ENCODE peak calls at places on chromosomes 6 and 20, in four cellular contexts. X is lower lobe of right lung, Z is small intestine, H is psoas muscle. Y is an unnamed sample.

GRCh38 chr20:50991076-50991475 is 31.8 kb downstream of the KCNG1 start:
- DNase-seq in X (no peak), Z (no peak), H (no peak), Y (no peak)

GRCh38 chr20:31566332-31566657 is 38.8 kb upstream of the ID1 start:
- DNase-seq in X (no peak), Z (no peak), H (no peak), Y (no peak)

GRCh38 chr20:35174458-35175216 is 2.8 kb downstream of the PROCR start:
- DNase-seq in X (no peak), Z (peak; percentile 87), H (peak; percentile 31), Y (no peak)

GRCh38 chr6:88985901-88986300 is 22.5 kb upstream of the RNGTT start:
- DNase-seq in X (no peak), Z (no peak), H (no peak), Y (no peak)

GRCh38 chr6:82251942-82252341 is 4.4 kb upstream of the IBTK start:
- DNase-seq in X (no peak), Z (peak; percentile 14), H (no peak), Y (no peak)

GRCh38 chr20:29086938-29087337 is 2170.5 kb upstream of the DEFB115 start:
- DNase-seq in X (no peak), Z (no peak), H (no peak), Y (no peak)

GRCh38 chr20:54134445-54135220 is 39.2 kb downstream of the CYP24A1 start:
- DNase-seq in X (no peak), Z (no peak), H (no peak), Y (no peak)

GRCh38 chr20:6908673-6909072 is 141.2 kb downstream of the BMP2 start:
- DNase-seq in X (no peak), Z (no peak), H (no peak), Y (no peak)

GRCh38 chr6:109237082-109237985 is 142.0 kb downstream of the CEP57L1 start:
- DNase-seq in X (no peak), Z (peak; percentile 61), H (no peak), Y (no peak)

GRCh38 chr20:34390769-34391447 is 27.8 kb downstream of the ITCH start:
- DNase-seq in X (peak; percentile 50), Z (peak; percentile 86), H (peak; percentile 63), Y (no peak)

GRCh38 chr6:110554966-110555460 is 78.6 kb upstream of the SLC22A16 start:
- DNase-seq in X (no peak), Z (no peak), H (no peak), Y (peak; percentile 57)

GRCh38 chr20:13857304-13857703 is 72.5 kb downstream of the NDUFAF5 start:
- DNase-seq in X (no peak), Z (no peak), H (peak; percentile 79), Y (no peak)

GRCh38 chr20:49620364-49621240 is 52.7 kb upstream of the PTGIS start:
- DNase-seq in X (no peak), Z (no peak), H (no peak), Y (no peak)

GRCh38 chr6:67068781-67069180 is 1361.8 kb upstream of the EYS start:
- DNase-seq in X (no peak), Z (no peak), H (no peak), Y (no peak)

GRCh38 chr6:130140084-130140483 is 82.7 kb downstream of the SAMD3 start:
- DNase-seq in X (no peak), Z (no peak), H (no peak), Y (no peak)

GRCh38 chr6:101077344-101077743 is 196.2 kb upstream of the ASCC3 start:
- DNase-seq in X (no peak), Z (no peak), H (no peak), Y (no peak)

GRCh38 chr20:55893031-55893430 is 112.3 kb downstream of the CBLN4 start:
- DNase-seq in X (no peak), Z (no peak), H (no peak), Y (no peak)

GRCh38 chr6:11596640-11597237 is 59.2 kb downstream of the TMEM170B start:
- DNase-seq in X (no peak), Z (no peak), H (no peak), Y (no peak)

GRCh38 chr6:25950297-25950696 is 12.3 kb upstream of the TRIM38 start:
- DNase-seq in X (no peak), Z (no peak), H (no peak), Y (no peak)

GRCh38 chr6:32111424-32112066 is 2.4 kb upstream of the TNXB start:
- DNase-seq in X (no peak), Z (no peak), H (peak; percentile 75), Y (no peak)

GRCh38 chr6:32112436-32112980 is 3.4 kb upstream of the TNXB start:
- DNase-seq in X (no peak), Z (no peak), H (peak; percentile 72), Y (no peak)

GRCh38 chr6:32109765-32110160 is 625 bp upstream of the TNXB start:
- DNase-seq in X (no peak), Z (no peak), H (no peak), Y (no peak)

GRCh38 chr6:32109114-32109764 is at the start of gene TNXB:
- DNase-seq in X (no peak), Z (no peak), H (peak; percentile 56), Y (no peak)

GRCh38 chr6:32110632-32111031 is 1.5 kb upstream of the TNXB start:
- DNase-seq in X (no peak), Z (no peak), H (peak; percentile 53), Y (no peak)
- H3K27ac ChIP-seq in X (peak overlapping the region; percentile 85), Z (peak overlapping the region; percentile 64), H (peak overlapping the region; percentile 53), Y (no peak overlapping the region)

DNA sequence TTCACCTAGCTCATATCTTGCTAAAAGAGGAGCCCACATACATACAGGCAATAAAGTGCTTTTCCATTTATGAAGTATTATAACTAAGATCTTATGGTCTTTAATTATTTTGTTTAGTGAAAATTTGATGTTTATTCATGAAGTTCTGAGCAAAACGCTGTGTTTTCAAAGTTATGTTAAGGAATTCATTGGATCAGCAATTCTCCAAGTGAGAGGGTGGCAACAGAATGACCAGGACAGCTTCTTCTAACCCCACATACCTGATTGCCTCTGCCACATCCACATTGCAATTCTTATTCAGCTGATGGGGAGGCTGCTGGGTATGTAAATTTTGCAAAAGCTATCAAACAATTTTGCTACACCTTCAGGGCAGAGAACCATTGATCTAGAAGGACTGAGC is 116.8 kb downstream of the OGFRL1 start:
- DNase-seq in X (no peak), Z (no peak), H (no peak), Y (no peak)
- H3K27ac ChIP-seq in X (peak overlapping the region; percentile 59), Z (no peak overlapping the region), H (peak overlapping the region; percentile 70), Y (no peak overlapping the region)

GRCh38 chr6:135306166-135306565 is 125.1 kb downstream of the MYB start:
- DNase-seq in X (no peak), Z (no peak), H (no peak), Y (no peak)

GRCh38 chr6:135301304-135301703 is 120.2 kb downstream of the MYB start:
- DNase-seq in X (no peak), Z (no peak), H (no peak), Y (no peak)

GRCh38 chr6:135306740-135307420 is 125.8 kb downstream of the MYB start:
- DNase-seq in X (no peak), Z (no peak), H (no peak), Y (no peak)

GRCh38 chr6:135304883-135305282 is 123.8 kb downstream of the MYB start:
- DNase-seq in X (no peak), Z (no peak), H (no peak), Y (no peak)

DNA sequence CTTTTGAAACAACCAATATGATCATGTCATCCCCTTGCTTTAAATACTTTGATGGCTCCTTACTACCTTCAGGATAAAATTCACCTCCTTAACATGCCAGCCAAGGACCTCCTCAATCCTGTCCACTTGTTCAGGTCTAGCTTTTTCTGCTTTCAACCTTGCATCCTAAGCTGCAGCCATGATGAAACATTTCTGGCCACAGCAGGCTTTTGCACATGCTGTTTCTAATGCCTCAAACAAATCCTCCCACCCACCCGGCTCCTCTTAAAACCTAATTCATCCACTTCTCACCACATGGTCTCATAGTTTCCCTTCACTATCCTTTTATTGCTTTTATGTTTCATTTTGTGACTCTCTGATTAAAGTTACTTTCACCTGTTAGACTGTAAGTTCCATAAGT is 124.6 kb downstream of the MYB start:
- DNase-seq in X (no peak), Z (no peak), H (no peak), Y (no peak)
- H3K27ac ChIP-seq in X (no peak overlapping the region), Z (no peak overlapping the region), H (no peak overlapping the region), Y (no peak overlapping the region)

DNA sequence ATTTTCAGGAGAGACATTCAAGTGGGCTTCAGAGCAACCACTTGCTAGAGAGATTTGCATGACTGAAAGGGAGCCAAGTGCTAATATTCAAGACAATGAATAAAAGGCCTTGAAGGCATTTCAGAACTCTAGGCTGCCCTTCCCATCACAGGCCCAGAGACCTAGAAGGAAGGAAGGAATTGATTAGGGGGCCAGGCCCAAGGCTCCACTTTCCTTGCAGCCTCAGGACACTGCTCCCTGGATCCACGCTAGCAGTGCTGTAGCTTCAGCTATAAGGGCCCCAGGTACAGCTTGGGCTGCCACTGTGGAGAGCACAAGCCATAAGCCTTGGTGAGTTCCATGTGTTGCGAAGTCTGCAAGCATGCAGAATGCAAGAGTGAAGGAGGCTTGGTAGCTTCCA is 731.9 kb upstream of the FLRT3 start:
- DNase-seq in X (no peak), Z (no peak), H (no peak), Y (no peak)
- H3K27ac ChIP-seq in X (no peak overlapping the region), Z (no peak overlapping the region), H (no peak overlapping the region), Y (no peak overlapping the region)

DNA sequence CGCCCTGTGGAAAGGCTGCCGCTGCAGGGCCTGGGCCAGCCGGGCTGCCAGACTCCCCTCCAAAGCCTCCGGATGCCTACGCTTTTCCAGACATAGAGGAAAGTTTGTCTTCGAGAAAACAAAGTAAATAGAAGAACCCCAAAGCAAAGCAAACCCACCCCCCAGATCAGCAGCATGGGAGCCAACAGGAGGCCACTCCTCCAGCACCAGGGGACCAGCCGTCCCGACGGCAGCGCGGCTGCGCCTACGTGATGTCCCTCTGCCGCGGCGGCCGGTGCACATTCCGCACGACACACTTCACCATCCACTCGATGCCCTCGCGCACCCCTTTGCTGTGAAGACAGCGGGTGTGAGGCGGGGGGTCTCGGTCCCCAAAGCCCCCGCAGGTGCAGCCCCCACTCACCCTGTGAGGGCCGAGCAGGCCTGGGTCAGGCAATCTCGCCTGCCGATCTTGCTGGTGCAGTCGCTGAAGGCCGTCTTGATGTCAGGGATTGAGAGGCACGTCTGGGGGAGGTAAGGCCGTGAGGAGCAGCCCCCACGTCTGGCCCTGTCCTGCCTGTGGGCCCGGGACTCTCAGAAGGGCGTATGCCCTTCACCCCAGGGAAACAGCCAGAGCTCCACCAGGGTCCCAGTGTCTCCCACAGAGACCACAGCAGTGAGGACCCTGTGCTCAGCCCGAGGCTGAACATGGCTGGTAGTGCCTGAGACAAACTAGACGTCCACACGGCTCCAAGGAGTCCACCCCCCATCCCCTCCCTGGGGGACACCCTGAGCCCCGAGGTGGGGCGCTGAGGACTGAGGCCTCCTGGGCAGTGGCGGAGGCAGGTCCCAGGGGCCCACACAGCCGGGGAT is 4.0 kb downstream of the TNFRSF6B start:
- DNase-seq in X (no peak), Z (no peak), H (peak; percentile 20), Y (no peak)
- H3K27ac ChIP-seq in X (peak overlapping the region; percentile 49), Z (peak overlapping the region; percentile 67), H (no peak overlapping the region), Y (no peak overlapping the region)

DNA sequence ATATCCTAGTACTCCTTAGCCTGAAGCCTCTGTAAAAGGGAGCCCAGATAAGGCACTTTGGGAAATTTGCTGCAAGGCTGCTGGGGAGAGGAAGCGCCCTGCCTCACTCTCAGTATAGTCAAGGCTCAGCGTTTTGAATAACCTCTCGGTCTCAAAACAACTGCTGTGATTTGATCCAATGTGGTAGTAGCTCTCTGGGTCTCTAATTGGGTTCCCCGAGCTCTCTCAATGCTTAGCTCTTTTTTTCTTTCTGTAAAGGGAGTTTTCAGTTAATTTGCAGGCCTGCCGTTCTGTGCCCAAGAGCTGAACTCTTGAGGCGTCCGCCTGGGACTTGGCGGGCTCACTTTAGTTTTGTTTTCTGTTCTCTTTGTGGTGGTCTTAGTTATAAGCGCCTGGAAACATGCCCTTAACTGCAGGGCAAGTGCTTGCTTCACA is 41.2 kb downstream of the ZHX3 start:
- DNase-seq in X (no peak), Z (no peak), H (peak; percentile 23), Y (peak; percentile 2)
- H3K27ac ChIP-seq in X (peak overlapping the region; percentile 19), Z (no peak overlapping the region), H (peak overlapping the region; percentile 46), Y (peak overlapping the region; percentile 27)